ENCODE peak calls at places on chromosome 7, in nine cellular contexts. O is psoas muscle, A is chondrocyte, I is glutamatergic neuron, P is PC-9, M is GM10248, U is endothelial cell, D is lower lobe of right lung, S is AG09309. C is an unnamed sample.

GRCh38 chr7:20350518-20350951 is 19.8 kb downstream of the ITGB8 start:
- DNase-seq in O (no peak), A (no peak), I (no peak), P (no peak), M (no peak), U (no peak), D (no peak), S (no peak), C (no peak)

GRCh38 chr7:81025360-81025759 is 106.5 kb upstream of the SEMA3C start:
- DNase-seq in O (no peak), A (no peak), I (no peak), P (no peak), M (no peak), U (no peak), D (no peak), S (no peak), C (no peak)

GRCh38 chr7:136114966-136115762 is 138.0 kb upstream of the MTPN start:
- DNase-seq in O (no peak), A (no peak), I (peak), P (peak), M (peak), U (peak), D (no peak), S (peak), C (no peak)

GRCh38 chr7:111282626-111283025 is 191.7 kb downstream of the LRRN3 start:
- DNase-seq in O (no peak), A (no peak), I (no peak), P (no peak), M (no peak), U (no peak), D (no peak), S (no peak), C (no peak)

GRCh38 chr7:70872188-70872587 is 259.8 kb upstream of the GALNT17 start:
- DNase-seq in O (no peak), A (no peak), I (no peak), P (no peak), M (no peak), U (no peak), D (no peak), S (no peak), C (no peak)

GRCh38 chr7:132232394-132232793 is 343.9 kb downstream of the PLXNA4 start:
- DNase-seq in O (no peak), A (no peak), I (no peak), P (no peak), M (no peak), U (no peak), D (no peak), S (no peak), C (no peak)

GRCh38 chr7:17709127-17709526 is 231.2 kb downstream of the SNX13 start:
- DNase-seq in O (no peak), A (no peak), I (no peak), P (no peak), M (no peak), U (no peak), D (no peak), S (no peak), C (no peak)

GRCh38 chr7:81608748-81609382 is 161.0 kb downstream of the HGF start:
- DNase-seq in O (no peak), A (no peak), I (no peak), P (no peak), M (no peak), U (no peak), D (no peak), S (no peak), C (no peak)

GRCh38 chr7:22832422-22832821 is 9.8 kb upstream of the TOMM7 start:
- DNase-seq in O (no peak), A (no peak), I (no peak), P (no peak), M (no peak), U (no peak), D (no peak), S (no peak), C (no peak)

GRCh38 chr7:1715671-1716074 is 45.6 kb downstream of the ELFN1 start:
- DNase-seq in O (no peak), A (no peak), I (no peak), P (no peak), M (no peak), U (no peak), D (no peak), S (no peak), C (no peak)

GRCh38 chr7:131103997-131104396 is 223.7 kb upstream of the MKLN1 start:
- DNase-seq in O (no peak), A (no peak), I (no peak), P (peak), M (no peak), U (no peak), D (no peak), S (peak), C (no peak)

GRCh38 chr7:129970816-129971215 is 18.1 kb upstream of the UBE2H start:
- DNase-seq in O (no peak), A (no peak), I (no peak), P (peak), M (no peak), U (no peak), D (no peak), S (no peak), C (no peak)

GRCh38 chr7:129205987-129206785 is 17.8 kb downstream of the SMO start:
- DNase-seq in O (no peak), A (no peak), I (no peak), P (no peak), M (no peak), U (no peak), D (no peak), S (no peak), C (no peak)

GRCh38 chr7:2012981-2013380 is 219.8 kb downstream of the MAD1L1 start:
- DNase-seq in O (peak), A (peak), I (no peak), P (no peak), M (no peak), U (no peak), D (peak), S (no peak), C (no peak)

GRCh38 chr7:37247881-37248280 is 200.8 kb downstream of the ELMO1 start:
- DNase-seq in O (no peak), A (no peak), I (no peak), P (no peak), M (no peak), U (no peak), D (no peak), S (no peak), C (no peak)

GRCh38 chr7:24722386-24723177 is 34.7 kb downstream of the GSDME start:
- DNase-seq in O (no peak), A (no peak), I (no peak), P (peak), M (no peak), U (peak), D (no peak), S (no peak), C (no peak)

GRCh38 chr7:29369909-29370488 is 175.4 kb downstream of the CHN2 start:
- DNase-seq in O (no peak), A (no peak), I (no peak), P (no peak), M (no peak), U (no peak), D (no peak), S (no peak), C (no peak)

GRCh38 chr7:46754135-46754730 is 827.7 kb downstream of the TNS3 start:
- DNase-seq in O (no peak), A (no peak), I (no peak), P (peak), M (no peak), U (no peak), D (no peak), S (peak), C (no peak)

GRCh38 chr7:37081436-37081835 is 357.1 kb upstream of the AOAH start:
- DNase-seq in O (no peak), A (no peak), I (no peak), P (peak), M (no peak), U (no peak), D (no peak), S (no peak), C (peak)

GRCh38 chr7:136941815-136942214 is 73.4 kb downstream of the CHRM2 start:
- DNase-seq in O (no peak), A (no peak), I (no peak), P (no peak), M (no peak), U (no peak), D (no peak), S (no peak), C (no peak)

GRCh38 chr7:5827755-5828154 is 46.3 kb upstream of the RNF216 start:
- DNase-seq in O (no peak), A (no peak), I (peak), P (peak), M (peak), U (peak), D (peak), S (no peak), C (no peak)

GRCh38 chr7:98852826-98853225 is 17.0 kb downstream of the TMEM130 start:
- DNase-seq in O (no peak), A (no peak), I (no peak), P (no peak), M (no peak), U (no peak), D (no peak), S (no peak), C (no peak)

GRCh38 chr7:114988755-114989154 is 66.9 kb downstream of the MDFIC start:
- DNase-seq in O (peak), A (no peak), I (no peak), P (peak), M (no peak), U (no peak), D (no peak), S (peak), C (no peak)

GRCh38 chr7:101984141-101984879 is 166.9 kb downstream of the CUX1 start:
- DNase-seq in O (no peak), A (no peak), I (no peak), P (no peak), M (no peak), U (no peak), D (no peak), S (no peak), C (no peak)

GRCh38 chr7:128699196-128699712 is 27.2 kb downstream of the GARIN1A start:
- DNase-seq in O (no peak), A (no peak), I (no peak), P (no peak), M (no peak), U (no peak), D (no peak), S (no peak), C (no peak)

GRCh38 chr7:2613926-2614613 is 17.7 kb upstream of the TTYH3 start:
- DNase-seq in O (peak), A (no peak), I (no peak), P (no peak), M (no peak), U (no peak), D (peak), S (peak), C (no peak)

GRCh38 chr7:116692599-116693308 is 20.8 kb downstream of the MET start:
- DNase-seq in O (no peak), A (no peak), I (no peak), P (no peak), M (no peak), U (no peak), D (no peak), S (no peak), C (no peak)

GRCh38 chr7:112481833-112482669 is 1.3 kb downstream of the LSMEM1 start:
- DNase-seq in O (peak), A (no peak), I (no peak), P (peak), M (no peak), U (no peak), D (no peak), S (peak), C (no peak)

GRCh38 chr7:64997927-64998391 is 7.1 kb upstream of the ZNF117 start:
- DNase-seq in O (peak), A (no peak), I (no peak), P (peak), M (no peak), U (no peak), D (no peak), S (peak), C (no peak)

GRCh38 chr7:14377646-14378266 is 388.3 kb upstream of the ETV1 start:
- DNase-seq in O (no peak), A (no peak), I (no peak), P (no peak), M (no peak), U (no peak), D (no peak), S (peak), C (no peak)

GRCh38 chr7:26420600-26420999 is 128.9 kb downstream of the SNX10 start:
- DNase-seq in O (no peak), A (no peak), I (no peak), P (no peak), M (no peak), U (no peak), D (no peak), S (no peak), C (no peak)

GRCh38 chr7:90843467-90843866 is 247.3 kb downstream of the CDK14 start:
- DNase-seq in O (no peak), A (no peak), I (no peak), P (no peak), M (no peak), U (no peak), D (no peak), S (no peak), C (no peak)
- TF ChIP-seq CTCF in O (no peak), A (no peak), I (no peak), P (no peak), M (no peak), U (no peak), D (no peak), S (no peak), C (no peak)

DNA sequence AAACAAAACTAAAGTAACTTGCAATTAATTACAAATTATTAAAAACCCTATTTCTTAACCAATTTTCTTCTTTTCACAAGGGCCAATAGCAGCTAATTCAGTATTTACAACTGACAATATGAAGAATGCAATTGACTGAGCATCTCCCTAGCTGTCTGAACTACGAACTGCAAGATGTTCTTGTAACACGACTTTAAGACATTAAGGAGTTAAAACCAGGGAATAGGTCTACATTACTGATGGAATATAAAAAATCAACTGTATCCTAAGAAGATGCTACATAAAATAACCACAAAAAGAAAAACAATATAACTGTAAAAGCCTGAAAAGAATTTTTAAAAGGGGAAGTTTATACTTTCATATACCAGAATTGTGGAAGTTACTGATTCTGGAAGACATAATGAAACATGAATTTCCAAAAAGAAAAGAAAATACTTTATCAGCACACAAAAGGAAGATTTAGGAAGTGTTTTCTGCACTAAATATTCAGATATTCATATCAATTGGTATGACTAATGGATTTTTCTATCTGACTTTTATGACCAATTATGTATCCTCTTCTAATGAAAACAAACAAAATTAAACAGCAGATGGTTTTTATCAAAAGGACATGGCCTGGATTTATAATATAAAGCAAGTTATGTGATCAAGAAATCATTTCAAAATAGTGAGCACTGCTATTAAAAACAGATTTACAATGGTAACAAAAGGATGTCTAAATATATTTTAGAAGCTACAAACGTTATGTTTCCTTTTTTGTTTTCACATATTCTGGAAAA is 1.6 kb downstream of the GPR22 start:
- DNase-seq in O (no peak), A (no peak), I (no peak), P (no peak), M (no peak), U (no peak), D (no peak), S (no peak), C (no peak)
- TF ChIP-seq CTCF in O (no peak), A (no peak), I (no peak), P (no peak), M (no peak), U (no peak), D (no peak), S (no peak), C (no peak)

GRCh38 chr7:140674356-140674800 is 1.6 kb downstream of the ADCK2 start:
- DNase-seq in O (no peak), A (peak), I (no peak), P (no peak), M (peak), U (no peak), D (peak), S (no peak), C (no peak)

GRCh38 chr7:140673770-140674155 is 1.0 kb downstream of the ADCK2 start:
- DNase-seq in O (no peak), A (peak), I (no peak), P (no peak), M (no peak), U (no peak), D (no peak), S (no peak), C (no peak)

GRCh38 chr7:140675726-140676125 is 3.0 kb downstream of the ADCK2 start:
- DNase-seq in O (no peak), A (peak), I (no peak), P (no peak), M (no peak), U (no peak), D (no peak), S (no peak), C (no peak)

GRCh38 chr7:140676303-140676702 is 3.6 kb downstream of the ADCK2 start:
- DNase-seq in O (no peak), A (no peak), I (no peak), P (no peak), M (peak), U (no peak), D (no peak), S (no peak), C (no peak)

DNA sequence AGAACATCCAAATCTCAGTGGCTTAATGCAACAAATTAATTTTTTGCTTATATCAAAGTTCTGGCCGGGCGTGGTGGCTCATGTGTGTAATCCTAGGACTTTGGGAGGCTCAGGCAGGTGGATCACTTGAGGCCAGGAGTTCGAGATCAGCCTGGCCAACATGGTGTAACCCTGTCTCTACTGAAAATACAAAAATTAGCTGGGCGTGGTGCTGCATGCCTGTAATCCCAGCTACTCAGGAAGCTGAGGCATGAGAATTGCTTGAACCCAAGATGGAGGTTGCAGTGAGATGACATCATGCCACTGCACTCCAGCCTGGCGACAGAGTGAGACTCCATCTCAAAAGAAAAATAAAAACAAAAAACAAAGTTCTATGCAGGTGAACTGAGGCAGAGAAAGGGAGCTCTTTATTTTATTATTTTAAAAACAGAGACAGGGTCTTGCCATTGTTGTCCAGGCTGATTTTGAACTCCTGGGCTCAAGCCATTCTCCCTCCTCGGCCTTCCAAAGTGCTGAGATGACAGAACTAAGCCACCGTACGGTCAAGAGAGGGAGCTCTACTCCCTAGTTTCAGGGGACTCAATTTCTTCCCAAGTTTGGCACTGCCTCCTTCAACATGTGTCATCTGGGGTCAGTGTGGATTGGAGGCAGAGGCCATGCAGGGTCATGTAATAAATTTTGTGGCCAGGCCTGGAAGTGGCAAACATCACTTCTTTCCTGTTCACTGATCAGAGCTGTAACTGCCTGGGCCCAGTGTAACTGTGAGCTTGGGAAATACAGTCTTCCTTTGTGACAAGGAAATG is 2.4 kb downstream of the ADCK2 start:
- DNase-seq in O (no peak), A (peak), I (no peak), P (no peak), M (no peak), U (peak), D (no peak), S (no peak), C (no peak)
- TF ChIP-seq CTCF in O (peak), A (peak), I (no peak), P (peak), M (peak), U (no peak), D (peak), S (peak), C (no peak)

GRCh38 chr7:151009340-151010001 is 14.8 kb downstream of the ATG9B start:
- DNase-seq in O (no peak), A (no peak), I (no peak), P (no peak), M (no peak), U (no peak), D (no peak), S (no peak), C (no peak)

GRCh38 chr7:151008143-151008510 is 16.2 kb downstream of the ATG9B start:
- DNase-seq in O (no peak), A (no peak), I (no peak), P (no peak), M (no peak), U (no peak), D (no peak), S (no peak), C (no peak)

GRCh38 chr7:151010002-151010306 is 14.3 kb downstream of the ATG9B start:
- DNase-seq in O (no peak), A (no peak), I (no peak), P (no peak), M (no peak), U (no peak), D (no peak), S (no peak), C (no peak)

GRCh38 chr7:151007469-151007898 is 16.7 kb downstream of the NOS3 start:
- DNase-seq in O (no peak), A (no peak), I (no peak), P (peak), M (no peak), U (no peak), D (no peak), S (no peak), C (no peak)

GRCh38 chr7:151008511-151009323 is 15.6 kb downstream of the ATG9B start:
- DNase-seq in O (peak), A (no peak), I (peak), P (no peak), M (peak), U (peak), D (peak), S (no peak), C (no peak)
- TF ChIP-seq CTCF in O (peak), A (peak), I (peak), P (peak), M (peak), U (peak), D (peak), S (peak), C (peak)

DNA sequence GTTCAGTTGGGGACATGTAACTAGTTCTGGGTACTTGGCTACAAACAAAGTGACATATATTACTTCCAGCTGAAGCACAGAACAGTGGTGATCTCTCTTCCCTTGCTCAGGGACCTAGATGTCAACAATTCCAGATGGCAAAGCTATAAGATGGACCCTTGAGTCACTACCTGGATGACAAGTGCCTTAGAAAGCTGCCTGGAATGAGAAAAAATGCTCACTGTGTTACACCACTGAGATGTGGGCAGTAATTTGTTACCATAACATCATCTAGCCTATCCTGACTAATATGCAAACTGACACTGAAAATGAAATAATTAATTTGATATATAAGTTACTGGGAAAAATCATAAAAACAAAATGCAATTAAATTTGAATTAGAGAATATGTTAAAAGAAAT is 16.4 kb upstream of the CTTNBP2 start:
- DNase-seq in O (no peak), A (no peak), I (no peak), P (no peak), M (no peak), U (no peak), D (no peak), S (no peak), C (no peak)
- TF ChIP-seq CTCF in O (no peak), A (no peak), I (no peak), P (no peak), M (no peak), U (no peak), D (no peak), S (no peak), C (no peak)

GRCh38 chr7:7521259-7521658 is 14.4 kb downstream of the COL28A1 start:
- DNase-seq in O (peak), A (no peak), I (no peak), P (no peak), M (no peak), U (no peak), D (no peak), S (no peak), C (no peak)
- TF ChIP-seq CTCF in O (no peak), A (no peak), I (no peak), P (no peak), M (no peak), U (no peak), D (no peak), S (no peak), C (no peak)